ENCODE peak calls at places on chromosomes 11 and 22, in six cellular contexts. D, K, O, P, H and C are unnamed samples.

GRCh38 chr11:3995307-3995706 is 99.3 kb upstream of the RRM1 start:
- DNase-seq in D (no peak), K (no peak), O (no peak), P (no peak), H (no peak), C (no peak)

GRCh38 chr11:118628861-118629549 is 21.6 kb downstream of the PHLDB1 start:
- DNase-seq in D (no peak), K (no peak), O (no peak), P (no peak), H (no peak), C (no peak)

GRCh38 chr11:95736268-95737208 is 53.0 kb downstream of the FAM76B start:
- DNase-seq in D (no peak), K (no peak), O (no peak), P (peak; percentile 49), H (no peak), C (no peak)

GRCh38 chr11:58575377-58576020 is at the start of gene LPXN:
- DNase-seq in D (no peak), K (peak; percentile 63), O (no peak), P (peak; percentile 53), H (peak; percentile 56), C (no peak)

GRCh38 chr22:18998998-18999397 is 62.9 kb upstream of the PRODH start:
- DNase-seq in D (no peak), K (no peak), O (no peak), P (no peak), H (no peak), C (no peak)

GRCh38 chr22:36258750-36259619 is 6.1 kb downstream of the APOL1 start:
- DNase-seq in D (no peak), K (peak; percentile 64), O (peak; percentile 79), P (peak; percentile 60), H (peak; percentile 42), C (no peak)

GRCh38 chr11:72821920-72822799 is 7.9 kb downstream of the ATG16L2 start:
- DNase-seq in D (peak; percentile 93), K (peak; percentile 84), O (peak; percentile 97), P (peak; percentile 76), H (peak; percentile 88), C (peak; percentile 95)

GRCh38 chr11:85769758-85770157 is 41.2 kb downstream of the SYTL2 start:
- DNase-seq in D (no peak), K (no peak), O (no peak), P (no peak), H (no peak), C (no peak)

GRCh38 chr22:46625843-46626349 is 5.7 kb downstream of the GRAMD4 start:
- DNase-seq in D (peak; percentile 56), K (no peak), O (peak; percentile 54), P (no peak), H (no peak), C (no peak)